ENCODE peak calls at places on chromosomes 13 and 19, in nine cellular contexts. B is pancreas; P is IMR-90; R is astrocyte; S is GM12878; F is uterus; X is tibial nerve; N is psoas muscle; G is CD8-positive, alpha-beta memory T cell. K is an unnamed sample.

GRCh38 chr19:3107658-3108057 is 13.5 kb downstream of the GNA11 start:
- DNase-seq in P (no peak), N (no peak), B (no peak), G (no peak), F (no peak), S (no peak), X (no peak), R (no peak), K (no peak)

GRCh38 chr13:113761136-113761535 is 2.1 kb downstream of the TMEM255B start:
- DNase-seq in R (no peak), P (no peak), X (no peak), F (no peak), S (no peak), B (no peak), G (no peak), N (no peak), K (no peak)

GRCh38 chr19:55383789-55384575 is at the start of gene TMEM238:
- DNase-seq in N (peak; percentile 62), X (no peak), F (peak; percentile 47), B (peak; percentile 75), G (peak; percentile 61), R (peak; percentile 56), S (no peak), P (peak; percentile 70), K (peak; percentile 48)

GRCh38 chr19:38862321-38863059 is 12.7 kb upstream of the HNRNPL start:
- DNase-seq in X (no peak), F (peak; percentile 81), N (peak; percentile 34), R (no peak), G (no peak), P (no peak), B (peak; percentile 69), S (no peak), K (no peak)

GRCh38 chr19:14682084-14682483 is 7.4 kb upstream of the ADGRE3 start:
- DNase-seq in S (no peak), X (no peak), G (no peak), F (no peak), N (no peak), R (no peak), B (no peak), P (no peak), K (no peak)

GRCh38 chr19:20662421-20663105 is 1.2 kb upstream of the ZNF626 start:
- DNase-seq in P (no peak), S (no peak), G (no peak), R (no peak), F (no peak), X (no peak), N (no peak), B (no peak), K (no peak)

GRCh38 chr19:18220632-18221275 is 5.5 kb downstream of the PDE4C start:
- DNase-seq in P (no peak), G (no peak), F (no peak), R (no peak), X (no peak), S (no peak), N (no peak), B (peak; percentile 37), K (no peak)

GRCh38 chr13:35343417-35343816 is 133.1 kb downstream of the MAB21L1 start:
- DNase-seq in B (no peak), F (no peak), N (no peak), R (no peak), X (no peak), P (no peak), G (no peak), S (no peak), K (peak; percentile 61)

GRCh38 chr13:36163809-36164308 is 32.7 kb upstream of the DCLK1 start:
- DNase-seq in R (peak; percentile 96), N (peak; percentile 51), S (no peak), P (peak; percentile 87), G (no peak), X (peak; percentile 88), F (peak; percentile 33), B (peak; percentile 67), K (no peak)

GRCh38 chr13:75415720-75416119 is 66.2 kb downstream of the TBC1D4 start:
- DNase-seq in B (no peak), P (peak; percentile 89), F (no peak), S (no peak), R (peak; percentile 92), N (no peak), G (no peak), X (no peak), K (no peak)

DNA sequence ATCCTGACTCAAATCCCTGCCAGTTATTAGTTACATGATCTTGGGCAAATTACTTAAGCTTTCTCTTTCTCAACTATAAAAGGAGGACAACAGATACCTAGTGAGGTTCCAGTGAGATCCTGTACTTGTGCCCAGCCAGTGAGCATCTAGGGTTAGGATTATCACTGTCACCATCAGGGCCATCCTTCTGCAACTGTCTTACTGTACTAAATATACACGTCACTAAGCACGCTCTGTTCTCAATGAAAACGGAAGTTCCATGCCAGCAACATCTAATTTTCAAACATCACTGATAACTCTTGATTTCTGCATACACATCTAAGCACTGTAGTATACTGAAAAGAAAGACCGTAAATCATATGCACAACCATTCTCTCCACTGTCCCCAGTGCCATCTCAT is 70.0 kb downstream of the FOXO1 start:
- DNase-seq in X (no peak), S (no peak), N (no peak), F (no peak), B (no peak), R (no peak), P (no peak), G (no peak), K (no peak)
- H3K27ac ChIP-seq in X (peak overlapping the region; percentile 34), S (no peak overlapping the region), N (peak overlapping the region; percentile 90), F (peak overlapping the region; percentile 78), B (no peak overlapping the region), R (no peak overlapping the region), P (no peak overlapping the region), G (no peak overlapping the region), K (no peak overlapping the region)

GRCh38 chr13:111414341-111414740 is 93.9 kb downstream of the TEX29 start:
- DNase-seq in P (no peak), F (no peak), B (no peak), R (no peak), X (no peak), S (no peak), N (no peak), G (no peak), K (no peak)
- H3K27me3 ChIP-seq in P (peaks cover 25% of the 10 kb centered on the region), F (no peaks in the 10 kb centered on the region), B (no peaks in the 10 kb centered on the region), R (peaks cover 27% of the 10 kb centered on the region), X (no peaks in the 10 kb centered on the region), S (no peaks in the 10 kb centered on the region), N (peaks cover 65% of the 10 kb centered on the region), G (no peaks in the 10 kb centered on the region), K (peaks cover 5% of the 10 kb centered on the region)

DNA sequence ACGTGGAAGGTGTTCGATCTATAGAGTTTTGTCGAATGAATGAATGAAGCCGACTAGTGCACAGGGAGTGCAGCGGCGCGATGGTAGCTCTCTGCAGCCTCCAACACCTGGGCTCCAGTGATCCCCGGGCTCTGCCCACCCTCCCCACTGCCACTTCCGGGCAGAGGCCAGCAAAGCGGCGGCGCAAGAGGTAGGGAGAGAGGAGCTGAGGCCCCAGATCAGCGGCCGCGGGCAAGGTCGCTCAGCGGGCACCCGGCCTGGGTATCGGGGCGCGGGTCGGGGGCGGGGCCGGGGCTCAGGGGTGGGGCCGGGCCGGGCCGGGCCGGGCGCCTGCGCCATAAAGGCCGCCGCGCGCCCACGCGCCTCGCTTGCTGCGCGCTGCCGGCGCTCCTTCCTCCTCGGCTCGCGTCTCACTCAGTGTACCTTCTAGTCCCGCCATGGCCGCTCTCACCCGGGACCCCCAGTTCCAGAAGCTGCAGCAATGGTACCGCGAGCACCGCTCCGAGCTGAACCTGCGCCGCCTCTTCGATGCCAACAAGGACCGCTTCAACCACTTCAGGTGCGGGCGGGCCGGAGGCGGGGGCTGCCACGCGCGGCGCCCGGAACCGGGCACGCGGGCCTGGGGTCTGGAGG is at the start of gene GPI:
- DNase-seq in N (peak; percentile 67), G (peak; percentile 74), R (no peak), P (peak; percentile 24), B (peak; percentile 62), X (peak; percentile 24), F (peak; percentile 34), S (no peak), K (peak; percentile 56)
- H3K27ac ChIP-seq in N (peak within 1 kb of the TSS; percentile 91), G (peak within 1 kb of the TSS; percentile 81), R (peak within 1 kb of the TSS; percentile 61), P (peak within 1 kb of the TSS; percentile 83), B (peak within 1 kb of the TSS; percentile 70), X (peak within 1 kb of the TSS; percentile 82), F (peak within 1 kb of the TSS; percentile 66), S (peak within 1 kb of the TSS; percentile 74), K (peak within 1 kb of the TSS; percentile 76)

DNA sequence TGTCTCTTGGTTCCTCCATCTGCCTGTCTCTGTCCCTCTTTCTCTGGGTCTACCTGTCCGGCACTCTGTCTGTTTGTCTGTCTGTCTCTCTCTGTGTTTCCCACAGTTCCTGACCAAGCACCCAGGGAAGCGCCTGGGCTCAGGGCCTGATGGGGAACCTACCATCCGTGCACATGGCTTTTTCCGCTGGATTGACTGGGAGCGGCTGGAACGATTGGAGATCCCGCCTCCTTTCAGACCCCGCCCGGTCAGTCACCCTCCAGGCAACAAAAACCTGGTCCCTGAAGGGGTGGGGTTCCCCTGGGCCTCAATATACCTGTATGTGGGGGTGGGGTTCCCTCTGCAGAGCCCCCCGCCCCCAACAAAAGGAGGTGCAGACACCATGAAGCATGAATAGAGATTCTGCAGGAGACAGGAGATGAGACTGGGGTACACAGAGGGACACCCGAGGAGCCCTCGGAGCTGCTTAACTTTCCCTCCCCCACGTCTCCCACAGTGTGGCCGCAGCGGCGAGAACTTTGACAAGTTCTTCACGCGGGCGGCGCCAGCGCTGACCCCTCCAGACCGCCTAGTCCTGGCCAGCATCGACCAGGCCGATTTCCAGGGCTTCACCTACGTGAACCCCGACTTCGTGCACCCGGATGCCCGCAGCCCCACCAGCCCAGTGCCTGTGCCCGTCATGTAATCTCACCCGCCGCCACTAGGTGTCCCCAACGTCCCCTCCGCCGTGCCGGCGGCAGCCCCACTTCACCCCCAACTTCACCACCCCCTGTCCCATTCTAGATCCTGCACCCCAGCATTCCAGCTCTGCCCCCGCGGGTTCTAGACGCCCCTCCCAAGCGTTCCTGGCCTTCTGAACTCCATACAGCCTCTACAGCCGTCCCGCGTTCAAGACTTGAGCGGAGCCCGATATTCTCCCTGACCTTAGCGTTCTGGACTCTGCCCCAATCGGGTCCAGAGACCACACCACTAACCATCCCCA is 2.6 kb upstream of the CACNG7 start:
- DNase-seq in S (no peak), N (peak; percentile 45), F (no peak), R (no peak), B (peak; percentile 44), P (no peak), X (no peak), G (peak; percentile 69), K (peak; percentile 53)
- H3K27me3 ChIP-seq in S (no peaks in the 10 kb centered on the region), N (peaks cover 58% of the 10 kb centered on the region), F (peaks cover 15% of the 10 kb centered on the region), R (peaks cover 41% of the 10 kb centered on the region), B (peaks cover 14% of the 10 kb centered on the region), P (peaks cover 30% of the 10 kb centered on the region), X (peaks cover 63% of the 10 kb centered on the region), G (peaks cover 32% of the 10 kb centered on the region), K (no peaks in the 10 kb centered on the region)

GRCh38 chr13:91072511-91072910 is 275.0 kb upstream of the MIR17HG start:
- DNase-seq in S (no peak), N (no peak), X (no peak), G (no peak), B (no peak), F (no peak), P (no peak), R (no peak), K (no peak)
- H3K27ac ChIP-seq in S (no peak overlapping the region), N (no peak overlapping the region), X (no peak overlapping the region), G (no peak overlapping the region), B (no peak overlapping the region), F (no peak overlapping the region), P (no peak overlapping the region), R (no peak overlapping the region), K (no peak overlapping the region)

GRCh38 chr13:112101360-112101930 is 34.5 kb downstream of the SOX1 start:
- DNase-seq in B (no peak), R (no peak), X (no peak), F (no peak), G (no peak), N (no peak), S (no peak), P (no peak), K (no peak)
- H3K27me3 ChIP-seq in B (peaks cover 8% of the 10 kb centered on the region), R (peaks cover 20% of the 10 kb centered on the region), X (peaks cover 51% of the 10 kb centered on the region), F (no peaks in the 10 kb centered on the region), G (no peaks in the 10 kb centered on the region), N (peaks cover 70% of the 10 kb centered on the region), S (no peaks in the 10 kb centered on the region), P (no peaks in the 10 kb centered on the region), K (peaks cover 34% of the 10 kb centered on the region)

K was measured in dorsolateral prefrontal cortex.